ENCODE peak calls at places on chromosomes 6 and 20, in eight cellular contexts. S is upper lobe of right lung; B is brain microvascular endothelial cell; A is breast epithelium; Y is transverse colon; F is adrenal gland; I is AG04450; M is CD8-positive, alpha-beta T cell. P is an unnamed sample.

GRCh38 chr6:150372051-150372450 is 3.2 kb downstream of the IYD start:
- DNase-seq in M (no peak), A (no peak), B (no peak), F (no peak), S (no peak), I (no peak), Y (no peak), P (no peak)

GRCh38 chr20:2900845-2901592 is 27.7 kb downstream of the PTPRA start:
- DNase-seq in A (no peak), F (no peak), I (no peak), S (no peak), B (no peak), Y (no peak), M (no peak), P (no peak)

GRCh38 chr6:3456794-3457709 is at the start of gene SLC22A23:
- DNase-seq in A (peak), B (no peak), M (peak), F (peak), I (no peak), Y (peak), S (peak), P (peak)

GRCh38 chr6:160160450-160160849 is 38.8 kb downstream of the SLC22A1 start:
- DNase-seq in I (no peak), A (no peak), F (no peak), M (no peak), B (peak), S (no peak), Y (peak), P (no peak)

GRCh38 chr6:156883497-156884252 is 106.5 kb downstream of the ARID1B start:
- DNase-seq in Y (peak), A (no peak), M (peak), I (no peak), F (no peak), B (no peak), S (peak), P (no peak)

GRCh38 chr6:1313755-1314503 is 2.0 kb downstream of the FOXQ1 start:
- DNase-seq in B (no peak), Y (peak), F (no peak), S (peak), A (no peak), I (no peak), M (no peak), P (peak)

GRCh38 chr20:18007534-18008292 is 38.9 kb downstream of the MGME1 start:
- DNase-seq in Y (peak), A (peak), B (no peak), S (no peak), M (no peak), F (peak), I (no peak), P (no peak)

GRCh38 chr6:28353981-28354676 is 4.4 kb downstream of the ZKSCAN3 start:
- DNase-seq in S (peak), F (peak), M (no peak), I (no peak), A (peak), Y (peak), B (peak), P (no peak)

GRCh38 chr20:19539191-19539590 is 218.9 kb upstream of the RIN2 start:
- DNase-seq in M (no peak), I (no peak), F (no peak), Y (no peak), A (no peak), S (no peak), B (no peak), P (no peak)

DNA sequence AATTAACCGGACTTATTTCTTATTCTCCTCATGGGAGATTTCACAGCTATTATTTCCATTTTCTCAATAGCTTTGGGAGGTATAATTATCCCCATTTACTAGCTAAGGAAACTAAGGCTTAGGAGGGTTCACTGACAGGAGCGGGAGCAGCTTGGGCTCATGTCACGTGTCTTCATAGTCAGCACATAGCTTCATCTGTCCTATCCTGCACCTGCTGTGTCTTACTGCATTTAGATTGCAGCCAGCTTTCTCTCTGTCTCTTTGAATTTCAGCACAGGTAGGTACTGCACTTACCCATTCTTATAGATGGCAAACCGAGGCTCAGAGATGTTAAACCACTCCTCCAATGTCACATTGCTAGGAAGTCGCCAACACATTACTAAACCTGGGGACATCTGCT is 839.9 kb downstream of the MAFB start:
- DNase-seq in I (no peak), F (no peak), B (no peak), M (no peak), Y (no peak), A (no peak), S (no peak), P (no peak)
- H3K27ac ChIP-seq in I (no peak), F (peak), B (no peak), M (no peak), Y (no peak), A (no peak), S (no peak), P (no peak)

GRCh38 chr6:22906091-22906549 is 336.8 kb downstream of the HDGFL1 start:
- DNase-seq in I (no peak), F (no peak), S (no peak), A (no peak), Y (no peak), M (no peak), B (peak), P (no peak)
- TF ChIP-seq CTCF in I (peak), F (peak), S (peak), A (peak), Y (no peak), M (no peak), B (peak), P (peak)

DNA sequence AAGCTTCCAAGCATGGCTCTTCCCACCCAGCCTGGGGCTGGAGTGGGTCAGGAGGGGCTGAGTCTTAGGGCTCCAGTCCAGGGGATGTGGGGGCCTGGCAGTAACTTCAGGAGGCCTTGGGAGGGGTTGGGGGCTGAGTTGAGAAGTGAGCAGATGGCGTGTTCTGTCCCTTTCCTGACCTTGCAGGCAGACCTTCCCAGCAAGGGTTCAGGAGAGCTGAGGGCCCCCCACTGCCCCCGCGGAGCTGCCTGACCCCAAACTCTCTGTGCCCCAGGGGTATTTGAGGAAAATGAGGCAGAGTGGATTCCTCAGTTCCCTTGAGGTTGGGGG is 43.4 kb downstream of the APCDD1L start:
- DNase-seq in M (no peak), I (no peak), B (no peak), F (no peak), Y (no peak), A (no peak), S (no peak), P (peak)
- H3K4me3 ChIP-seq in M (no peak), I (no peak), B (no peak), F (no peak), Y (no peak), A (no peak), S (no peak), P (no peak)

DNA sequence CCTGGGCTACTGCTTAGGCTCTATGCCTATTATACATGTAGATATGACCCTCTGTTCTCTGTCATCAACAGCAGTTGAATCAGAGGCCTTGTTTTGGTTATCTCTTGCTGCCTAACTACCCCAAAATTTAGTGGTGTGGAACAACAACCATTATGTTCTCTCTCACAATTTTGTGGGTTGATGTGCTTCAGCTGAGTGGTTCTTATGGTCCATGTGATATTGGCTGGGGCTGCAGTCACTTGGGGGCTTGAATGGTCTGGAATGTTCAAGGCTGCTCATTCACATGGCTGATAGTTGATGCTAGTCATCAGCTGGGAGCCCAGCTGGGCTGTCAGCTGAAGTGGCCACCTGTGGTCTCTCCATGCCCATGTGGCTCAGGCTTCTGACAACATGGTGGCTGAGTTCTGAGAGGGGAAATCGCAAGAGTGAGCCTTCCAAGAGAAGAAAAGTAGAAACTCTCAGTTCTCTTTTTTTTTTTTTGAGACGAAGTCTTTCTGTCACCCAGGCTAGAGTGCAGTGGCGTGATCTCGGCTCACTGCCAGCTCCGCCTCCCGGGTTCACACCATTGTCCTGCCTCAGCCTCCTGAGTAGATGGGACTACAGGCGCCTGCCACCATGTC is 47.8 kb downstream of the SHLD1 start:
- DNase-seq in I (no peak), M (no peak), A (no peak), B (no peak), Y (no peak), F (no peak), S (no peak), P (no peak)
- H3K27ac ChIP-seq in I (no peak), M (no peak), A (no peak), B (no peak), Y (no peak), F (no peak), S (no peak), P (no peak)

DNA sequence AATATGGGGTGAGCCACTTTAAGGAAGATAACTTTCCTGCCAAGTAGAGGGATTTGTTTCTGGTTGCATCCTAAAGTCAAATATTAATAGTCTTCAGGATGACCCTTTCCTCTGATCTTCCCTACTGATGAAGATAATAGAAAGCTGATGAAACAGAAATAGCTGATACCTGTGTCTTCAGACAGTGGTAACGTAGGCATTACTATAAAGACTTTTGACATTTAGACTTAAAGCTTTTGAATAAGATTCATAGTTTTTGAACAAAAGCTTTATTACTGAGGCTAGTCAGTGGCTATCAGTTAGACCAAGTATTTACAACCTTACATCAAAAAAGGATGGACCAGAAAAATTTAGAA is 1.4 kb downstream of the NEDD9 start:
- DNase-seq in Y (no peak), A (no peak), B (no peak), I (no peak), S (no peak), F (no peak), M (no peak), P (no peak)
- TF ChIP-seq CTCF in Y (no peak), A (no peak), B (no peak), I (no peak), S (no peak), F (no peak), M (no peak), P (no peak)

DNA sequence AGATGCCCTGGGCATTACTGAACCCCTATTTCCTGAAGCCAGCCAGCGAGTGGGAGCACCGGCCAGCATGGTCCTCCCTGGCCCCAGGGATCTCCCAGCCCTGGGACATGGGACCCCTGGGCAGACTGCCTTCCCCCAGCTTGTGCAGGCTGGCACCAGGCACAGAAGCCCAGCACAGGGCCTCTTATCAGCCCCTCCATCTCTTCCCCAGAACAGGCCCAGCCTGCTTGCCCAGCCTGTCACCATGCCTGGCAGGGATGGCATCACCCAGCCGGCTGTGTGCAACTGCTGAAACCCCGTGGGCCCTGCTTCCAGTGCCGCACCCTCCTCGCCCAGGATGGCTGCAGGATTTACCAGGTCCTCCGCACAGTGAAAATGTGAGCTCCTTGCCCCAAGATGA is 6.1 kb upstream of the OSBPL2 start:
- DNase-seq in A (peak), I (no peak), S (no peak), Y (no peak), M (no peak), B (no peak), F (no peak), P (no peak)
- H3K4me3 ChIP-seq in A (no peak), I (no peak), S (no peak), Y (no peak), M (no peak), B (no peak), F (no peak), P (no peak)

GRCh38 chr6:53808302-53808881 is 13.6 kb downstream of the LRRC1 start:
- DNase-seq in B (no peak), I (no peak), M (no peak), A (no peak), Y (no peak), S (no peak), F (no peak), P (no peak)

GRCh38 chr6:53802582-53802981 is 7.8 kb downstream of the LRRC1 start:
- DNase-seq in M (no peak), S (no peak), A (no peak), I (peak), B (no peak), F (no peak), Y (no peak), P (no peak)

GRCh38 chr6:53803081-53803860 is 8.5 kb downstream of the LRRC1 start:
- DNase-seq in Y (no peak), I (peak), A (no peak), S (no peak), B (peak), F (no peak), M (no peak), P (no peak)

GRCh38 chr6:53805725-53806124 is 10.9 kb downstream of the LRRC1 start:
- DNase-seq in I (no peak), M (no peak), F (no peak), B (no peak), Y (no peak), S (no peak), A (no peak), P (no peak)

DNA sequence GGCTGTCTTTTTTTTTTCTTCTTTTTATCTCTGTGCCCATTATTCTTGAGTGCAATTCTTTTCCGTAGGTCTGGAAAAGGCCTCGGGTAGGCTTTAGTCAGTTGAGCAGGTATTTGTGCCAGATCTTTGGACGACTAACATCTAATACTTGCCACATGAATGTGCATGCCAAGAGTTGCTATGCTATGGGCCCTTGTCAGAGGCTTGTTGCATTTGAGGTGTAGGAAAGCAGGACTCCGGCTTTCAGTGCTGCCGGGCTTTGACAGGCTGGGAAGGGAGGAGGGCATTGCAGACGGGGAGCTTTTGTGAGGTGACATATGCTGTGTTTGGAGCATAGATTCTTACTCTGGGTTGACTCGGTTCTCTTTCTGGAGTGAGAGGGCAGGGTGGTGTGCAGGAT is 10.2 kb downstream of the LRRC1 start:
- DNase-seq in A (no peak), M (no peak), Y (no peak), B (no peak), I (no peak), S (no peak), F (no peak), P (no peak)
- H3K27ac ChIP-seq in A (no peak), M (no peak), Y (no peak), B (no peak), I (no peak), S (no peak), F (no peak), P (no peak)

GRCh38 chr6:20907486-20908071 is 373.3 kb downstream of the CDKAL1 start:
- DNase-seq in F (no peak), I (no peak), A (no peak), M (no peak), B (no peak), S (no peak), Y (no peak), P (peak)
- TF ChIP-seq CTCF in F (no peak), I (no peak), A (no peak), M (no peak), B (no peak), S (no peak), Y (no peak), P (peak)